ENCODE peak calls at places on chromosomes 16 and 17, in ten cellular contexts. One of them, this sample, is unnamed.

GRCh38 chr17:78873519-78874340 is 29.3 kb downstream of the CEP295NL start:
- ATAC-seq in heart left ventricle: peak; percentile 53
- ATAC-seq in lower lobe of right lung: no peak
- ATAC-seq in left lung: no peak
- ATAC-seq in Panc1: no peak
- ATAC-seq in upper lobe of left lung: no peak
- ATAC-seq in right lobe of liver: no peak
- ATAC-seq in thoracic aorta: no peak
- ATAC-seq in A549: peak; percentile 32
- ATAC-seq in mucosa of descending colon: peak; percentile 9
- ATAC-seq in this sample: peak; percentile 30

GRCh38 chr17:75559958-75560533 is 27.6 kb upstream of the MYO15B start:
- ATAC-seq in A549: no peak
- ATAC-seq in heart left ventricle: no peak
- ATAC-seq in Panc1: peak; percentile 12
- ATAC-seq in upper lobe of left lung: no peak
- ATAC-seq in right lobe of liver: no peak
- ATAC-seq in thoracic aorta: no peak
- ATAC-seq in left lung: no peak
- ATAC-seq in mucosa of descending colon: no peak
- ATAC-seq in lower lobe of right lung: no peak
- ATAC-seq in this sample: no peak

GRCh38 chr16:49440156-49441065 is 66.8 kb downstream of the C16orf78 start:
- ATAC-seq in left lung: no peak
- ATAC-seq in mucosa of descending colon: no peak
- ATAC-seq in heart left ventricle: no peak
- ATAC-seq in Panc1: no peak
- ATAC-seq in thoracic aorta: no peak
- ATAC-seq in right lobe of liver: peak; percentile 5
- ATAC-seq in A549: no peak
- ATAC-seq in upper lobe of left lung: no peak
- ATAC-seq in lower lobe of right lung: no peak
- ATAC-seq in this sample: no peak

GRCh38 chr17:70855401-70856054 is 686.2 kb downstream of the KCNJ2 start:
- ATAC-seq in A549: no peak
- ATAC-seq in Panc1: peak; percentile 17
- ATAC-seq in heart left ventricle: no peak
- ATAC-seq in left lung: no peak
- ATAC-seq in upper lobe of left lung: no peak
- ATAC-seq in lower lobe of right lung: no peak
- ATAC-seq in right lobe of liver: peak; percentile 95
- ATAC-seq in thoracic aorta: no peak
- ATAC-seq in mucosa of descending colon: no peak
- ATAC-seq in this sample: no peak

GRCh38 chr17:1270210-1271019 is at the start of gene BHLHA9:
- ATAC-seq in right lobe of liver: no peak
- ATAC-seq in A549: no peak
- ATAC-seq in left lung: no peak
- ATAC-seq in mucosa of descending colon: peak; percentile 7
- ATAC-seq in thoracic aorta: no peak
- ATAC-seq in upper lobe of left lung: no peak
- ATAC-seq in lower lobe of right lung: no peak
- ATAC-seq in Panc1: no peak
- ATAC-seq in heart left ventricle: no peak
- ATAC-seq in this sample: no peak

GRCh38 chr17:12048843-12049473 is 28.3 kb downstream of the MAP2K4 start:
- ATAC-seq in upper lobe of left lung: no peak
- ATAC-seq in right lobe of liver: no peak
- ATAC-seq in left lung: no peak
- ATAC-seq in lower lobe of right lung: no peak
- ATAC-seq in Panc1: no peak
- ATAC-seq in A549: no peak
- ATAC-seq in mucosa of descending colon: no peak
- ATAC-seq in heart left ventricle: no peak
- ATAC-seq in thoracic aorta: no peak
- ATAC-seq in this sample: no peak

GRCh38 chr16:57104706-57105105 is 12.3 kb downstream of the CPNE2 start:
- ATAC-seq in mucosa of descending colon: no peak
- ATAC-seq in A549: no peak
- ATAC-seq in upper lobe of left lung: no peak
- ATAC-seq in thoracic aorta: no peak
- ATAC-seq in left lung: no peak
- ATAC-seq in heart left ventricle: no peak
- ATAC-seq in Panc1: no peak
- ATAC-seq in lower lobe of right lung: no peak
- ATAC-seq in right lobe of liver: peak; percentile 13
- ATAC-seq in this sample: no peak

GRCh38 chr17:9987779-9988585 is 82.9 kb upstream of the RCVRN start:
- ATAC-seq in lower lobe of right lung: peak; percentile 63
- ATAC-seq in heart left ventricle: peak; percentile 32
- ATAC-seq in Panc1: no peak
- ATAC-seq in right lobe of liver: peak; percentile 50
- ATAC-seq in thoracic aorta: no peak
- ATAC-seq in A549: no peak
- ATAC-seq in upper lobe of left lung: peak; percentile 63
- ATAC-seq in left lung: peak; percentile 71
- ATAC-seq in mucosa of descending colon: peak; percentile 62
- ATAC-seq in this sample: no peak

GRCh38 chr17:49260011-49260921 is 29.7 kb upstream of the PHOSPHO1 start:
- ATAC-seq in thoracic aorta: peak; percentile 92
- ATAC-seq in mucosa of descending colon: peak; percentile 88
- ATAC-seq in right lobe of liver: peak; percentile 84
- ATAC-seq in left lung: peak; percentile 90
- ATAC-seq in heart left ventricle: peak; percentile 88
- ATAC-seq in Panc1: peak; percentile 91
- ATAC-seq in A549: peak; percentile 91
- ATAC-seq in upper lobe of left lung: peak; percentile 91
- ATAC-seq in lower lobe of right lung: peak; percentile 88
- ATAC-seq in this sample: peak; percentile 82

GRCh38 chr17:49266233-49266632 is 35.6 kb upstream of the PHOSPHO1 start:
- ATAC-seq in heart left ventricle: no peak
- ATAC-seq in mucosa of descending colon: no peak
- ATAC-seq in left lung: no peak
- ATAC-seq in lower lobe of right lung: no peak
- ATAC-seq in Panc1: no peak
- ATAC-seq in upper lobe of left lung: no peak
- ATAC-seq in right lobe of liver: no peak
- ATAC-seq in thoracic aorta: no peak
- ATAC-seq in A549: peak; percentile 51
- ATAC-seq in this sample: no peak

GRCh38 chr17:49257296-49257695 is 26.7 kb upstream of the PHOSPHO1 start:
- ATAC-seq in lower lobe of right lung: no peak
- ATAC-seq in mucosa of descending colon: no peak
- ATAC-seq in Panc1: no peak
- ATAC-seq in thoracic aorta: no peak
- ATAC-seq in upper lobe of left lung: no peak
- ATAC-seq in heart left ventricle: no peak
- ATAC-seq in A549: no peak
- ATAC-seq in right lobe of liver: no peak
- ATAC-seq in left lung: no peak
- ATAC-seq in this sample: no peak

GRCh38 chr17:49259663-49260010 is 29.1 kb upstream of the PHOSPHO1 start:
- ATAC-seq in upper lobe of left lung: no peak
- ATAC-seq in A549: peak; percentile 21
- ATAC-seq in lower lobe of right lung: no peak
- ATAC-seq in mucosa of descending colon: no peak
- ATAC-seq in right lobe of liver: peak; percentile 21
- ATAC-seq in thoracic aorta: no peak
- ATAC-seq in Panc1: no peak
- ATAC-seq in heart left ventricle: peak; percentile 30
- ATAC-seq in left lung: no peak
- ATAC-seq in this sample: no peak

DNA sequence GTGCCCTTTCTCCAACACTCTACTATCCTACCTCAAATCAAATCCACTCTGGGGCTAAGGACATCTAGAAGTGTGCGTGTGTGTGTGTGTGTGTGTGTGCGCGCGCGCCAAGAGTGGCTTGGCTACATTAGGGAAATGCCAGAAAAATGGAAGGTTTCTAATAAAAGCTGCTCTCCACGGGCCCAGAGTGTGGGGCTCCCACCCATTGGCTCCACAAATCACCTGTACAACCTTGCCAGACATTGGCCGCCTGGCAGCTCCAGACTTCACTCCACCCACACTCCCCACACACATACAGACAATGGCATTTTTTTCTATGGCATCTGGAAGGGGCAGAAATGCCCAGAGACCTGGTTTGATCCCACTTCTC is 30.3 kb upstream of the PHOSPHO1 start:
- ATAC-seq in A549: peak; percentile 15
- ATAC-seq in heart left ventricle: no peak
- ATAC-seq in thoracic aorta: no peak
- ATAC-seq in Panc1: peak; percentile 28
- ATAC-seq in mucosa of descending colon: no peak
- ATAC-seq in lower lobe of right lung: peak; percentile 3
- ATAC-seq in upper lobe of left lung: no peak
- ATAC-seq in left lung: no peak
- ATAC-seq in right lobe of liver: peak; percentile 5
- ATAC-seq in this sample: no peak
- H3K4me3 ChIP-seq in A549: no peak overlapping the region
- H3K4me3 ChIP-seq in heart left ventricle: peak overlapping the region; percentile 70
- H3K4me3 ChIP-seq in thoracic aorta: peak overlapping the region; percentile 75
- H3K4me3 ChIP-seq in Panc1: peak overlapping the region; percentile 76
- H3K4me3 ChIP-seq in mucosa of descending colon: no peak overlapping the region
- H3K4me3 ChIP-seq in lower lobe of right lung: peak overlapping the region; percentile 62
- H3K4me3 ChIP-seq in upper lobe of left lung: no peak overlapping the region
- H3K4me3 ChIP-seq in left lung: peak overlapping the region; percentile 31
- H3K4me3 ChIP-seq in right lobe of liver: peak overlapping the region; percentile 48
- H3K4me3 ChIP-seq in this sample: peak overlapping the region; percentile 64

GRCh38 chr17:65020284-65020683 is 36.3 kb downstream of the GNA13 start:
- ATAC-seq in upper lobe of left lung: peak; percentile 67
- ATAC-seq in lower lobe of right lung: peak; percentile 55
- ATAC-seq in thoracic aorta: no peak
- ATAC-seq in right lobe of liver: no peak
- ATAC-seq in mucosa of descending colon: peak; percentile 22
- ATAC-seq in left lung: no peak
- ATAC-seq in Panc1: no peak
- ATAC-seq in heart left ventricle: no peak
- ATAC-seq in A549: no peak
- ATAC-seq in this sample: peak; percentile 17

GRCh38 chr17:65022137-65022536 is 34.4 kb downstream of the GNA13 start:
- ATAC-seq in heart left ventricle: no peak
- ATAC-seq in lower lobe of right lung: no peak
- ATAC-seq in left lung: no peak
- ATAC-seq in mucosa of descending colon: no peak
- ATAC-seq in upper lobe of left lung: no peak
- ATAC-seq in right lobe of liver: peak; percentile 61
- ATAC-seq in Panc1: no peak
- ATAC-seq in thoracic aorta: no peak
- ATAC-seq in A549: no peak
- ATAC-seq in this sample: no peak

GRCh38 chr17:65023791-65024190 is 32.7 kb downstream of the GNA13 start:
- ATAC-seq in mucosa of descending colon: no peak
- ATAC-seq in lower lobe of right lung: no peak
- ATAC-seq in upper lobe of left lung: no peak
- ATAC-seq in Panc1: peak; percentile 42
- ATAC-seq in thoracic aorta: no peak
- ATAC-seq in right lobe of liver: no peak
- ATAC-seq in left lung: no peak
- ATAC-seq in heart left ventricle: peak; percentile 15
- ATAC-seq in A549: no peak
- ATAC-seq in this sample: no peak

GRCh38 chr17:65025288-65025687 is 31.3 kb downstream of the GNA13 start:
- ATAC-seq in right lobe of liver: peak; percentile 45
- ATAC-seq in thoracic aorta: no peak
- ATAC-seq in heart left ventricle: no peak
- ATAC-seq in left lung: no peak
- ATAC-seq in upper lobe of left lung: no peak
- ATAC-seq in Panc1: no peak
- ATAC-seq in A549: no peak
- ATAC-seq in lower lobe of right lung: no peak
- ATAC-seq in mucosa of descending colon: no peak
- ATAC-seq in this sample: no peak

DNA sequence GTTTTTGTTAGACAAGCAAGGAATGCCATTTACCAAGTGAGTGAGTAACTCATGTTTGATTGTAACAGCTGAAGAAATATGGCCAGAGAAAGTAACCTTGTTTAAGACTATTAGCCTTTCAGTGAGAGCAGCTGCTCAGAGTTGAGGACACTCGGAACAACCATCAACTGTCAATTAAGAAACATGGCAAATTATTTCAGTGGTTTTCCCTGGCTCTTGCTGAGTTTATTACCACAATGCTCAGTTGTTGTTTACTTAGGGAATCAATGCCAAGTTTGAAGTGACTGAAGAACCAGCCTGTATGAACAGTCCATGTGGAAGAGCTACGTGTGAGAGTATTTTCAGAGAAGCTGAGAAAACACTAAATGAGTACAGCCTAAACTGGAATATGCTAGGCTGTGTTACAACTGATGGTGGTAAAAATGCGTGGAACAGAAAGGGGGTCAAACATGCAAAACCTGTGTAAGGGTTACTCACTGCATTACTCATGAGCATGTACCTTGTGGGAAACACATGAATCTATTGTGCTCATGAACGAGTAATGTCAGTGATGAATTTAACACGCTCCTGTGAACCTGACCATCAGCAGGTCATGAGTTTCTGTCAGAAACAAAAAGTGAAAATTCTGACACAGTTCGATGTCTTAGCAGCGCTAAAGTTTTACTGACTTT is 33.7 kb downstream of the GNA13 start:
- ATAC-seq in lower lobe of right lung: peak; percentile 56
- ATAC-seq in right lobe of liver: peak; percentile 82
- ATAC-seq in mucosa of descending colon: peak; percentile 53
- ATAC-seq in heart left ventricle: peak; percentile 31
- ATAC-seq in upper lobe of left lung: no peak
- ATAC-seq in thoracic aorta: no peak
- ATAC-seq in A549: no peak
- ATAC-seq in Panc1: peak; percentile 67
- ATAC-seq in left lung: peak; percentile 69
- ATAC-seq in this sample: no peak
- H3K4me3 ChIP-seq in lower lobe of right lung: no peak overlapping the region
- H3K4me3 ChIP-seq in right lobe of liver: no peak overlapping the region
- H3K4me3 ChIP-seq in mucosa of descending colon: no peak overlapping the region
- H3K4me3 ChIP-seq in heart left ventricle: no peak overlapping the region
- H3K4me3 ChIP-seq in upper lobe of left lung: no peak overlapping the region
- H3K4me3 ChIP-seq in thoracic aorta: no peak overlapping the region
- H3K4me3 ChIP-seq in A549: no peak overlapping the region
- H3K4me3 ChIP-seq in Panc1: peak overlapping the region; percentile 24
- H3K4me3 ChIP-seq in left lung: no peak overlapping the region
- H3K4me3 ChIP-seq in this sample: no peak overlapping the region

GRCh38 chr16:71473891-71474290 is 11.8 kb upstream of the ZNF23 start:
- ATAC-seq in right lobe of liver: no peak
- ATAC-seq in lower lobe of right lung: no peak
- ATAC-seq in A549: no peak
- ATAC-seq in left lung: no peak
- ATAC-seq in heart left ventricle: no peak
- ATAC-seq in Panc1: no peak
- ATAC-seq in upper lobe of left lung: no peak
- ATAC-seq in mucosa of descending colon: peak; percentile 27
- ATAC-seq in thoracic aorta: no peak
- ATAC-seq in this sample: no peak

GRCh38 chr16:71476457-71476856 is 12.7 kb downstream of the ZNF19 start:
- ATAC-seq in left lung: no peak
- ATAC-seq in A549: no peak
- ATAC-seq in heart left ventricle: no peak
- ATAC-seq in mucosa of descending colon: no peak
- ATAC-seq in Panc1: no peak
- ATAC-seq in right lobe of liver: no peak
- ATAC-seq in thoracic aorta: no peak
- ATAC-seq in lower lobe of right lung: no peak
- ATAC-seq in upper lobe of left lung: no peak
- ATAC-seq in this sample: no peak

GRCh38 chr16:71472041-71472440 is 10.0 kb upstream of the ZNF23 start:
- ATAC-seq in Panc1: no peak
- ATAC-seq in lower lobe of right lung: no peak
- ATAC-seq in right lobe of liver: no peak
- ATAC-seq in A549: no peak
- ATAC-seq in upper lobe of left lung: no peak
- ATAC-seq in left lung: no peak
- ATAC-seq in mucosa of descending colon: no peak
- ATAC-seq in thoracic aorta: no peak
- ATAC-seq in heart left ventricle: no peak
- ATAC-seq in this sample: no peak

GRCh38 chr16:71479420-71479819 is 9.7 kb downstream of the ZNF19 start:
- ATAC-seq in lower lobe of right lung: no peak
- ATAC-seq in A549: no peak
- ATAC-seq in thoracic aorta: no peak
- ATAC-seq in Panc1: peak; percentile 69
- ATAC-seq in mucosa of descending colon: peak; percentile 47
- ATAC-seq in left lung: peak; percentile 27
- ATAC-seq in upper lobe of left lung: no peak
- ATAC-seq in heart left ventricle: no peak
- ATAC-seq in right lobe of liver: peak; percentile 53
- ATAC-seq in this sample: no peak

GRCh38 chr16:71474864-71475263 is 12.8 kb upstream of the ZNF23 start:
- ATAC-seq in left lung: no peak
- ATAC-seq in thoracic aorta: no peak
- ATAC-seq in Panc1: peak; percentile 56
- ATAC-seq in upper lobe of left lung: no peak
- ATAC-seq in A549: no peak
- ATAC-seq in lower lobe of right lung: no peak
- ATAC-seq in right lobe of liver: no peak
- ATAC-seq in heart left ventricle: no peak
- ATAC-seq in mucosa of descending colon: no peak
- ATAC-seq in this sample: no peak
- H3K4me3 ChIP-seq in left lung: no peak overlapping the region
- H3K4me3 ChIP-seq in thoracic aorta: no peak overlapping the region
- H3K4me3 ChIP-seq in Panc1: no peak overlapping the region
- H3K4me3 ChIP-seq in upper lobe of left lung: no peak overlapping the region
- H3K4me3 ChIP-seq in A549: no peak overlapping the region
- H3K4me3 ChIP-seq in lower lobe of right lung: no peak overlapping the region
- H3K4me3 ChIP-seq in right lobe of liver: no peak overlapping the region
- H3K4me3 ChIP-seq in heart left ventricle: no peak overlapping the region
- H3K4me3 ChIP-seq in mucosa of descending colon: no peak overlapping the region
- H3K4me3 ChIP-seq in this sample: no peak overlapping the region

GRCh38 chr17:39165844-39166349 is at the start of gene ARL5C:
- ATAC-seq in lower lobe of right lung: peak; percentile 8
- ATAC-seq in right lobe of liver: no peak
- ATAC-seq in mucosa of descending colon: no peak
- ATAC-seq in A549: no peak
- ATAC-seq in Panc1: no peak
- ATAC-seq in heart left ventricle: no peak
- ATAC-seq in left lung: no peak
- ATAC-seq in thoracic aorta: no peak
- ATAC-seq in upper lobe of left lung: no peak
- ATAC-seq in this sample: no peak
- H3K4me3 ChIP-seq in lower lobe of right lung: peak within 1 kb of the TSS; percentile 57
- H3K4me3 ChIP-seq in right lobe of liver: peak within 1 kb of the TSS; percentile 37
- H3K4me3 ChIP-seq in mucosa of descending colon: no peak within 1 kb of the TSS
- H3K4me3 ChIP-seq in A549: no peak within 1 kb of the TSS
- H3K4me3 ChIP-seq in Panc1: no peak within 1 kb of the TSS
- H3K4me3 ChIP-seq in heart left ventricle: peak within 1 kb of the TSS; percentile 63
- H3K4me3 ChIP-seq in left lung: peak within 1 kb of the TSS; percentile 40
- H3K4me3 ChIP-seq in thoracic aorta: peak within 1 kb of the TSS; percentile 71
- H3K4me3 ChIP-seq in upper lobe of left lung: peak within 1 kb of the TSS; percentile 18
- H3K4me3 ChIP-seq in this sample: peak within 1 kb of the TSS; percentile 25

This sample was measured in gastroesophageal sphincter.